ENCODE peak calls at places on chromosomes 6 and 20, in seven cellular contexts. D, T, H, K, F, L and B are unnamed samples.

GRCh38 chr6:85419046-85419759 is 30.7 kb upstream of the NT5E start:
- DNase-seq in L (no peak), D (no peak), H (no peak), F (no peak), T (peak; percentile 42), K (no peak), B (no peak)

GRCh38 chr6:83365931-83366330 is 64.9 kb downstream of the ME1 start:
- DNase-seq in K (no peak), T (no peak), L (no peak), D (no peak), F (peak; percentile 90), H (no peak), B (no peak)

GRCh38 chr6:24227556-24227955 is 101.5 kb downstream of the NRSN1 start:
- DNase-seq in D (no peak), F (peak; percentile 30), L (no peak), H (no peak), K (no peak), T (no peak), B (no peak)

GRCh38 chr6:36098920-36099647 is 31.2 kb upstream of the MAPK13 start:
- DNase-seq in D (no peak), T (no peak), K (no peak), H (no peak), F (no peak), L (no peak), B (no peak)

GRCh38 chr20:35604444-35604750 is 11.2 kb upstream of the SPAG4 start:
- DNase-seq in L (no peak), T (no peak), D (no peak), H (no peak), F (no peak), K (no peak), B (no peak)

GRCh38 chr6:21423106-21423854 is 170.3 kb upstream of the SOX4 start:
- DNase-seq in K (no peak), T (no peak), H (no peak), L (no peak), F (no peak), D (no peak), B (no peak)

GRCh38 chr6:125810435-125810834 is 19.7 kb downstream of the NCOA7 start:
- DNase-seq in K (no peak), T (no peak), D (no peak), H (no peak), L (no peak), F (no peak), B (no peak)

GRCh38 chr6:89984926-89985743 is 90.9 kb downstream of the GJA10 start:
- DNase-seq in D (no peak), K (no peak), L (peak; percentile 64), F (peak; percentile 79), H (peak; percentile 77), T (no peak), B (no peak)

GRCh38 chr6:225121-225721 is 67.1 kb upstream of the DUSP22 start:
- DNase-seq in T (no peak), K (peak; percentile 88), L (no peak), H (no peak), D (no peak), F (no peak), B (no peak)

GRCh38 chr20:22394583-22394982 is 189.8 kb downstream of the FOXA2 start:
- DNase-seq in H (no peak), D (peak; percentile 29), L (no peak), F (no peak), T (no peak), K (peak; percentile 50), B (no peak)

GRCh38 chr20:47786763-47787107 is 1.5 kb upstream of the SULF2 start:
- DNase-seq in K (no peak), F (no peak), L (no peak), H (no peak), D (no peak), T (no peak), B (no peak)

GRCh38 chr20:47785321-47785899 is at the start of gene SULF2:
- DNase-seq in L (peak; percentile 47), F (no peak), H (peak; percentile 65), K (peak; percentile 50), T (peak; percentile 61), D (no peak), B (no peak)

GRCh38 chr20:47784599-47785320 is 521 bp downstream of the SULF2 start:
- DNase-seq in T (peak; percentile 45), L (peak; percentile 36), F (peak; percentile 28), H (peak; percentile 51), D (peak; percentile 15), K (peak; percentile 74), B (no peak)

GRCh38 chr20:47784256-47784598 is 1.1 kb downstream of the SULF2 start:
- DNase-seq in K (no peak), F (no peak), H (no peak), D (no peak), T (no peak), L (no peak), B (no peak)

DNA sequence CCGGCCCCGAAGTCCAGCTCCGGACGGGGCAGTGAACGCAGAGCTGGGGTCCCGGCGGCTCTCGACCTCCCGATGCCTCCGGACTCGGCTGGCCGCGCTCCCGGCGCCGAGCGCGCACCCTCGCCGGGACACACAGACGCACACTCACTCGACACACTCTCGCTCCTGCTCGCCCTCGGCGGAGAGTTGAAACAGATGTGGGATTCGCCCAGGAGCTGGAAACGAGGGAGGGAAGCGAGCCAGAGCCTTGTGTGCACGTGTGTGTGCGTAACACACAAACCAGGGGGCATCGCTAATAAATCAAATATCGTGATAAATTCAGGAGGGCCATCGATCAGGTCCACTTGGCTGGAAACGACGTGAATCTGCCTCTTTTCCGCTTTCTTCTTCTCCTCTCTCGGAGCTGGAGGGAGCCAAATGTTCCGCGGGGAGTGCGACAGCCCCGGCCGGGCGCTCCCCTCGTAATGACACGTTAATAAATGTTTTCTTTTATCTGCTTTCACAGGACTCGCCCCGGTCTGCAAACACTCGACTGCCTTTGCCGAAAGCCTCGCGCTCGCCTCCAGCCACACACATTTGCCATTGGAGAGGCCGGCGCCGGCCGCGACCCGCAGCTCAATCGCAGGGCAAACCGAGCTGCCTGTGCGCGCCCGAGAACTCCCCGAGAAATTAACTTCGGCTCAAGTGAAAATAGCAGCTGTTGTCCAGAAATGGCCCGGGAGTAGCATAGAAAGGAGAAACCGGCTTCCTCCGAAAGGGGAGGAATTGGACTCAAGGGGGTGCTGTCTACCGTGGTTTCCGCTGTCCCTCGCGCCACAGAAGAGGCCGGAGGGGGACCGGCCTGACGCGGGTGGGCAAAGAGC is 850 bp upstream of the SULF2 start:
- DNase-seq in K (peak; percentile 90), F (peak; percentile 81), L (peak; percentile 62), D (peak; percentile 60), T (peak; percentile 79), H (peak; percentile 63), B (peak; percentile 34)
- TF ChIP-seq CTCF in K (peak; percentile 96), F (peak; percentile 52), L (peak; percentile 51), D (peak; percentile 25), T (peak; percentile 68), H (peak; percentile 51), B (peak; percentile 71)

GRCh38 chr20:63478346-63479302 is 6.2 kb upstream of the KCNQ2 start:
- DNase-seq in D (no peak), T (no peak), H (no peak), F (no peak), L (no peak), K (no peak), B (no peak)

GRCh38 chr20:63477944-63478343 is 5.5 kb upstream of the KCNQ2 start:
- DNase-seq in F (no peak), K (no peak), H (no peak), T (no peak), D (no peak), L (no peak), B (no peak)

GRCh38 chr20:63473555-63474449 is 1.3 kb upstream of the KCNQ2 start:
- DNase-seq in T (no peak), F (no peak), L (no peak), D (no peak), H (no peak), K (no peak), B (no peak)

GRCh38 chr20:63475209-63475608 is 2.8 kb upstream of the KCNQ2 start:
- DNase-seq in H (no peak), L (no peak), D (no peak), F (peak; percentile 6), K (no peak), T (no peak), B (no peak)

GRCh38 chr20:63477061-63477616 is 4.7 kb upstream of the KCNQ2 start:
- DNase-seq in F (no peak), L (no peak), H (no peak), D (no peak), K (no peak), T (no peak), B (no peak)
- H3K27me3 ChIP-seq in F (peaks cover 20% of the 10 kb centered on the region), L (peaks cover 85% of the 10 kb centered on the region), H (peaks cover 92% of the 10 kb centered on the region), D (peaks cover under 1% of the 10 kb centered on the region), K (peaks cover 29% of the 10 kb centered on the region), T (no peaks in the 10 kb centered on the region), B (peaks cover 62% of the 10 kb centered on the region)

DNA sequence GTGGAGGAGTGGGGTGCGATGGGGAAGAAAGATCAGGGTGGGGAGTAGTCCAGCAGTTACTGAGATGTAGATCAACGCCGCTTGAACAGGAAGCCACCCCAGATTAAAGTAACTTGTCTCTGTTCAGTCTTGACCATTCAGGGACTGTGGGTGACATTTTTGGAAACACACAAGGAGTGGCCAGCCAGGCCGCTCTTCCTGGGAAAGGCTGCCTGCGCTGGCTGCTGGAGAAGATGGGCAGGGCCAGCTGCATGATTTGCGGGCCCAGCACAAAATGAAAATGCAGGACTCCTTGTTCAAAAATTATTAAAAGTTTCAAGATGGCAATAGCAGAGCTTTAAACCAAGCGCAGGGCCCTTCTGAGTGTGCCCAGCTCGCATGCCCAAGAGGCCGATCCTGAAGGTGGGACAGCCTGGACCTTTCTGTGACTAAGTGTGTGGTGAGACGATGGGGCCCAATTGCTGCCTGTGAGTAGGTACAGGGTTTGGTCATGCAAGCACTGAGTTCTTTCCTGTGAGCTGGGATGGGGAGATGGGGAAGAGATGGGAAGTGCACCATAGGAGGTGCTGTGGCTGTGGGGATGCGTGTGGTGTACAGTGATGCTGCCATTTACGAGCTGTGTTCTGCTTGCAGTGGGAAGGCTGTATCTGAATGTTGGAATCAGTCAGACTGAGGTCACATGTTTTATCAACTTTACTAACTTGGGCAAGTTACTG is 51.3 kb downstream of the DAAM2 start:
- DNase-seq in K (no peak), H (no peak), L (no peak), D (no peak), F (no peak), T (no peak), B (no peak)
- TF ChIP-seq CTCF in K (no peak), H (no peak), L (no peak), D (no peak), F (no peak), T (no peak), B (no peak)

DNA sequence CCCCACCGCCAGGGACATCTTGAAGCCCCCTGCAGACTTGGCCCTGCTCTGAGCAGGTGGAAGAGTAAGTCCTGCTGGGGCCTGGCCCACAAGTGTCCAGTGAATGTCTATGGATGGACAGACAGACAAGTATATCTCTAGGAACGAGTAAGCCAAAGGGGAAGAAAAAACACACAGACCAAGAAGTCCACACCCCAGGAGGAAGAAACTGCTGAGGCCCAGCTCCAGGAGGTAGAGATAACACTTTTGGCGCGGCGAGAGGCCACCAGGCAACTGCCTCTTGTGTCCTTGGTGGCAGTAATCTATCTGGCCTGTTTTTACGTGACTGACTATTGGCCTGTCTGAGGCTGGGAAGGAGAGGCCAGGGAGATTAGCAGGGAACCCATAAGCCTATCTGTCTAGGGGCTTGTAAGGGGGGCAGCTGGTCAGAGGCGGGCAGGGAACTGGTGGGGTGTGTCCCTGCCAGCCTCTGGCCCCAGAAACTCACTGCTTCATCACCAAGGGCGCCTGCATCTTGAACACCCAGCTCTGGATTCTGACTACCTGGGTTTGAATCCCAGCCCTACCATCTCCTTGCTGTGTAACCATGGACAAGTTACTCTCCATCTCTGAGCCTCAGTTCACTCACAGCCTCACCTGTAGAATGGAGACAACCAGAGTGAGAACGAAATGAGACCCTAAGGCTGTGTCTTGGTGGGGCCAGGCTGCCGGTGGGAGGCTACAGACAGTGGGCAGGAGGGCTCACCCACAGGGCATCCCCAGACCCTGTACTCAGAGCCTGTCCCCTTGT is 31.3 kb downstream of the C20orf203 start:
- DNase-seq in F (no peak), H (no peak), K (no peak), D (no peak), T (no peak), L (no peak), B (no peak)
- H3K27me3 ChIP-seq in F (peaks cover 4% of the 10 kb centered on the region), H (no peaks in the 10 kb centered on the region), K (peaks cover 5% of the 10 kb centered on the region), D (no peaks in the 10 kb centered on the region), T (no peaks in the 10 kb centered on the region), L (no peaks in the 10 kb centered on the region), B (peaks cover 6% of the 10 kb centered on the region)